ENCODE peak calls at places on chromosome 5, in six cellular contexts. Q is HFFc6, J is AG09319, Y is KBM-7, V is non-pigmented ciliary epithelial cell, B is adrenal gland. K is an unnamed sample.

GRCh38 chr5:5270958-5271605 is 131.0 kb downstream of the ADAMTS16 start:
- DNase-seq in Q (peak; percentile 65), J (peak; percentile 3), Y (no peak), V (no peak), B (peak; percentile 84), K (no peak)

GRCh38 chr5:137491121-137491520 is 8.0 kb downstream of the SPOCK1 start:
- DNase-seq in Q (peak; percentile 17), J (no peak), Y (no peak), V (no peak), B (no peak), K (no peak)

GRCh38 chr5:42970636-42971559 is 69.2 kb downstream of the ANXA2R start:
- DNase-seq in Q (no peak), J (no peak), Y (no peak), V (no peak), B (no peak), K (no peak)

GRCh38 chr5:52920929-52921328 is 68.2 kb upstream of the ITGA2 start:
- DNase-seq in Q (peak; percentile 23), J (no peak), Y (no peak), V (no peak), B (no peak), K (no peak)

GRCh38 chr5:86684222-86684621 is 66.5 kb downstream of the COX7C start:
- DNase-seq in Q (no peak), J (no peak), Y (no peak), V (peak; percentile 55), B (no peak), K (no peak)

GRCh38 chr5:145887976-145888574 is 15.3 kb upstream of the GRXCR2 start:
- DNase-seq in Q (peak; percentile 48), J (no peak), Y (peak; percentile 73), V (peak; percentile 32), B (peak; percentile 71), K (no peak)

GRCh38 chr5:82150562-82150961 is 127.6 kb downstream of the RPS23 start:
- DNase-seq in Q (no peak), J (no peak), Y (no peak), V (no peak), B (no peak), K (no peak)

GRCh38 chr5:32709789-32710334 is 1.3 kb upstream of the NPR3 start:
- DNase-seq in Q (peak; percentile 85), J (peak; percentile 57), Y (peak; percentile 91), V (peak; percentile 27), B (peak; percentile 84), K (peak; percentile 54)

GRCh38 chr5:139808481-139809330 is 13.1 kb downstream of the PSD2 start:
- DNase-seq in Q (peak; percentile 2), J (no peak), Y (peak; percentile 58), V (no peak), B (no peak), K (no peak)

GRCh38 chr5:34915856-34916192 is 313 bp downstream of the BRIX1 start:
- DNase-seq in Q (no peak), J (no peak), Y (no peak), V (no peak), B (no peak), K (no peak)

GRCh38 chr5:157300564-157300963 is 34.6 kb downstream of the CYFIP2 start:
- DNase-seq in Q (no peak), J (no peak), Y (no peak), V (no peak), B (no peak), K (no peak)

GRCh38 chr5:149561848-149562247 is 10.6 kb upstream of the CSNK1A1 start:
- DNase-seq in Q (peak; percentile 96), J (peak; percentile 83), Y (no peak), V (peak; percentile 93), B (no peak), K (no peak)

GRCh38 chr5:1730487-1730847 is 69.2 kb downstream of the MRPL36 start:
- DNase-seq in Q (no peak), J (no peak), Y (no peak), V (no peak), B (peak; percentile 29), K (no peak)

GRCh38 chr5:54996476-54996875 is 11.1 kb upstream of the ESM1 start:
- DNase-seq in Q (no peak), J (no peak), Y (no peak), V (peak; percentile 52), B (no peak), K (no peak)

GRCh38 chr5:2284678-2285077 is 402.0 kb upstream of the IRX4 start:
- DNase-seq in Q (no peak), J (no peak), Y (no peak), V (no peak), B (no peak), K (no peak)

GRCh38 chr5:50583621-50584020 is 82.8 kb upstream of the PARP8 start:
- DNase-seq in Q (no peak), J (no peak), Y (no peak), V (no peak), B (no peak), K (no peak)

K was measured in stimulated activated naive B cell treated with anti-CD40 and anti-IgM and Interleukin-4, amounts not matched to agents 10 μg/mL and 1 μg/mL and 100 μg/mL, for 72 hours.